ENCODE peak calls at places on chromosomes 4 and X, in five cellular contexts. R is AG04450, Y is choroid plexus epithelial cell, L is trophoblast cell, T is hepatocyte. V is an unnamed sample.
A peak's percentile ranks its signal among the peaks of the same experiment; 100 is the strongest.

GRCh38 chr4:158111241-158111640 is 61.6 kb downstream of the GASK1B start:
- DNase-seq in T (no peak), Y (peak; percentile 38), R (no peak), L (no peak), V (no peak)

GRCh38 chrX:80807606-80808159 is 2.0 kb downstream of the BRWD3 start:
- DNase-seq in T (no peak), Y (peak; percentile 3), R (no peak), L (no peak), V (no peak)

GRCh38 chr4:117637347-117637746 is 396.9 kb upstream of the NDST3 start:
- DNase-seq in T (no peak), Y (no peak), L (no peak), R (no peak), V (no peak)

GRCh38 chr4:22372958-22373357 is 142.9 kb downstream of the ADGRA3 start:
- DNase-seq in Y (no peak), T (no peak), L (no peak), R (no peak), V (no peak)

GRCh38 chr4:21307709-21308108 is 607.5 kb downstream of the PACRGL start:
- DNase-seq in R (no peak), T (no peak), L (no peak), Y (no peak), V (no peak)

GRCh38 chr4:124483043-124483906 is 229.3 kb downstream of the ANKRD50 start:
- DNase-seq in R (no peak), T (peak; percentile 47), L (peak; percentile 92), Y (no peak), V (no peak)

GRCh38 chr4:67545996-67546356 is 673 bp upstream of the CENPC start:
- DNase-seq in R (no peak), Y (no peak), L (no peak), T (no peak), V (no peak)

GRCh38 chr4:21954406-21954805 is 5.8 kb upstream of the KCNIP4 start:
- DNase-seq in Y (no peak), L (no peak), R (no peak), T (no peak), V (no peak)

GRCh38 chrX:12930150-12930549 is 23.7 kb downstream of the TLR8 start:
- DNase-seq in Y (no peak), R (no peak), T (no peak), L (no peak), V (no peak)

GRCh38 chr4:181987392-181987791 is 255.8 kb upstream of the TENM3 start:
- DNase-seq in L (no peak), Y (no peak), T (no peak), R (no peak), V (no peak)

GRCh38 chrX:49309401-49309981 is 6.0 kb downstream of the GAGE10 start:
- DNase-seq in T (peak; percentile 22), L (no peak), R (no peak), Y (peak; percentile 50), V (peak; percentile 39)

GRCh38 chr4:39814403-39815185 is 116.7 kb downstream of the UBE2K start:
- DNase-seq in L (peak; percentile 12), T (no peak), R (no peak), Y (peak; percentile 44), V (no peak)

GRCh38 chr4:142713282-142714030 is 132.6 kb downstream of the INPP4B start:
- DNase-seq in R (no peak), T (no peak), L (no peak), Y (no peak), V (no peak)

GRCh38 chr4:95190751-95191436 is 357.9 kb downstream of the UNC5C start:
- DNase-seq in T (peak; percentile 66), R (no peak), Y (peak; percentile 16), L (peak; percentile 63), V (no peak)

GRCh38 chr4:25252230-25253071 is 18.6 kb downstream of the PI4K2B start:
- DNase-seq in L (no peak), R (no peak), T (no peak), Y (no peak), V (no peak)

GRCh38 chr4:170423137-170423536 is 333.4 kb upstream of the AADAT start:
- DNase-seq in L (no peak), Y (peak; percentile 90), T (no peak), R (no peak), V (no peak)

GRCh38 chr4:186900232-186900900 is 176.7 kb upstream of the FAT1 start:
- DNase-seq in L (no peak), T (no peak), Y (peak; percentile 88), R (peak; percentile 24), V (peak; percentile 35)

GRCh38 chrX:150094375-150094774 is 156.1 kb upstream of the EOLA2 start:
- DNase-seq in R (no peak), L (no peak), T (no peak), Y (no peak), V (no peak)

GRCh38 chr4:73945140-73945539 is 36.7 kb downstream of the PF4 start:
- DNase-seq in T (no peak), R (no peak), Y (no peak), L (no peak), V (no peak)

GRCh38 chr4:32789026-32789608 is 2068.9 kb downstream of the PCDH7 start:
- DNase-seq in L (no peak), T (peak; percentile 12), R (no peak), Y (peak; percentile 73), V (no peak)

GRCh38 chr4:172809319-172809718 is 359.3 kb upstream of the GALNT7 start:
- DNase-seq in R (no peak), T (no peak), Y (peak; percentile 9), L (no peak), V (no peak)

GRCh38 chrX:8364369-8365141 is 100.1 kb upstream of the VCX3B start:
- DNase-seq in Y (no peak), T (peak; percentile 20), L (no peak), R (no peak), V (no peak)

GRCh38 chr4:67744561-67745283 is 9.5 kb downstream of the GNRHR start:
- DNase-seq in L (no peak), Y (peak; percentile 50), R (no peak), T (no peak), V (no peak)

GRCh38 chr4:139576219-139576618 is 20.2 kb upstream of the SETD7 start:
- DNase-seq in T (no peak), L (no peak), R (no peak), Y (peak; percentile 55), V (no peak)

GRCh38 chr4:69656653-69657158 is 3.7 kb upstream of the UGT2A1 start:
- DNase-seq in R (no peak), T (no peak), L (no peak), Y (no peak), V (no peak)

GRCh38 chr4:187606581-187606980 is 389.0 kb upstream of the ZFP42 start:
- DNase-seq in R (no peak), L (peak; percentile 20), Y (peak; percentile 70), T (peak; percentile 62), V (peak; percentile 39)

GRCh38 chr4:20816287-20816686 is 116.0 kb downstream of the PACRGL start:
- DNase-seq in R (no peak), Y (no peak), T (no peak), L (no peak), V (no peak)

GRCh38 chr4:151045907-151046306 is 30.8 kb upstream of the LRBA start:
- DNase-seq in R (no peak), Y (no peak), L (no peak), T (peak; percentile 8), V (peak; percentile 8)

GRCh38 chrX:102966701-102967100 is 29.6 kb downstream of the RAB40AL start:
- DNase-seq in L (no peak), T (no peak), Y (no peak), R (no peak), V (no peak)

GRCh38 chrX:56796641-56797395 is 67.8 kb downstream of the NBDY start:
- DNase-seq in Y (no peak), T (no peak), L (no peak), R (no peak), V (no peak)

GRCh38 chrX:13078739-13079444 is 34.5 kb upstream of the FAM9C start:
- DNase-seq in T (peak; percentile 57), Y (peak; percentile 94), R (no peak), L (no peak), V (peak; percentile 71)

GRCh38 chr4:185834088-185834487 is 22.1 kb upstream of the SORBS2 start:
- DNase-seq in Y (no peak), R (no peak), L (no peak), T (no peak), V (no peak)

GRCh38 chr4:575281-576141 is 584 bp downstream of the TMEM271 start:
- DNase-seq in T (peak; percentile 85), L (peak; percentile 13), R (no peak), Y (peak; percentile 80), V (no peak)
- H3K4me3 ChIP-seq in T (no peak overlapping the region), L (no peak overlapping the region), R (no peak overlapping the region), Y (no peak overlapping the region), V (peak overlapping the region; percentile 6)

DNA sequence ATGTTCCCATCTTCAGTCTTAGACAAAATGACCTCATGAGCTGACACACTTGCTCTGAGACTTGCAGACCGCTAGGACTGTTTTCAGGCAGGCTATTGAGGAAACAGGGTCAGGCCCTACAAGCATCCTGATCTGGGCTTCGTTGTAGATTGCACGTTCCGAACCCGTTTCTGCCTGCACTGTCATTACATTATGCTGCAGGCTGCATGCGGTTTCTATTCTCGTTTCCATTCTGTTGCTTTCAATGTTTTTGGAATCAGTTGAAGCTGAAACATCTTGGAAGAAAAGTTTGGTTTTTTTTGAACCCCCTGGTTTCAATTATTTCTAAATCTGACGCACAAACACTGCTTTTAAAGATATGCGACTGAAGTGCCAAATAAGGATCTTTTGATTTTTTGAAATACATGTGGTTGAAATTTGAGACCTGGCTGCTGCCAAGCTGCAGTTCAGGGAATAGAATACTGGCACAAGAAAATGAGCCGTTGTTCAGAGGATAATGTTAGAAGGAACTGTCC is 716.1 kb upstream of the INTU start:
- DNase-seq in L (no peak), Y (peak; percentile 85), R (peak; percentile 73), T (peak; percentile 17), V (no peak)
- H3K4me3 ChIP-seq in L (no peak overlapping the region), Y (peak overlapping the region; percentile 33), R (peak overlapping the region; percentile 50), T (no peak overlapping the region), V (no peak overlapping the region)

DNA sequence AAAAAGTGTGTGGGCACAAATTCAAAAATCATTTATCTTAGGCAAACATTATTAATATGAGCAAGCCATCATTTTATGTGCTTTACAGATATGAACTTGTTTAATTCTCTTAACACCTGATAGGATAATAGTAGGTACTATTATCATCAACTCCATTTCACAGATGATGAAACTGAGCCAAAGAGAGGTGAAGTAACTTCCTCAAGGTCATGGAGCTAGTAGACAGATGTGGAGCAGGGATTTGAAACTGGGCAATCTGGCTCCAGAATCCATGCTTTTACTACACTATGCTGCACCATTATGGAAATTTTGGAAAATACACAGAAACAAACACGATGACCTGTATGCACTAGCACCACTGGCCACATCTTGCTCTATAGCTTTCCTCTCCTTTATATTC is 1.0 kb upstream of the PIN4 start:
- DNase-seq in R (no peak), L (no peak), T (no peak), Y (no peak), V (no peak)
- H3K4me3 ChIP-seq in R (peak overlapping the region; percentile 84), L (no peak overlapping the region), T (no peak overlapping the region), Y (no peak overlapping the region), V (no peak overlapping the region)

GRCh38 chrX:46576458-46576857 is 2.9 kb downstream of the CHST7 start:
- DNase-seq in Y (no peak), L (no peak), R (no peak), T (no peak), V (no peak)
- H3K4me3 ChIP-seq in Y (peak overlapping the region; percentile 63), L (no peak overlapping the region), R (peak overlapping the region; percentile 27), T (no peak overlapping the region), V (no peak overlapping the region)

V was measured in small intestine.